ENCODE peak calls at places on chromosomes 12 and 14, in four cellular contexts. H is tibial nerve, A is fibroblast of pulmonary artery, J is astrocyte. B is an unnamed sample.
A peak's percentile ranks its signal among the peaks of the same experiment; 100 is the strongest.

GRCh38 chr12:115485967-115486366 is 791.5 kb downstream of the MED13L start:
- DNase-seq in H (no peak), J (no peak), A (no peak), B (no peak)

GRCh38 chr12:88893801-88894200 is 313.5 kb upstream of the KITLG start:
- DNase-seq in J (no peak), H (no peak), A (no peak), B (no peak)

GRCh38 chr14:36988568-36988967 is 183.8 kb downstream of the SLC25A21 start:
- DNase-seq in J (peak; percentile 35), H (no peak), A (no peak), B (no peak)

GRCh38 chr12:106001819-106002218 is 136.9 kb downstream of the NUAK1 start:
- DNase-seq in H (no peak), J (no peak), A (no peak), B (no peak)

GRCh38 chr14:101961746-101962502 is 2.4 kb upstream of the DYNC1H1 start:
- DNase-seq in A (no peak), J (no peak), H (no peak), B (no peak)

GRCh38 chr12:23204933-23205778 is 580.2 kb downstream of the ETNK1 start:
- DNase-seq in H (no peak), J (peak; percentile 24), A (peak; percentile 78), B (peak; percentile 57)

GRCh38 chr12:6699989-6700645 is 498 bp downstream of the PIANP start:
- DNase-seq in H (no peak), J (no peak), A (no peak), B (no peak)

GRCh38 chr14:97218713-97219355 is 421.7 kb downstream of the VRK1 start:
- DNase-seq in H (no peak), J (peak; percentile 0), A (no peak), B (peak; percentile 6)

GRCh38 chr12:124636138-124636968 is 68.9 kb upstream of the NCOR2 start:
- DNase-seq in J (peak; percentile 64), A (peak; percentile 84), H (no peak), B (peak; percentile 40)

GRCh38 chr14:92496458-92496857 is 17.1 kb upstream of the RIN3 start:
- DNase-seq in H (no peak), J (no peak), A (no peak), B (no peak)

GRCh38 chr12:128008341-128008740 is 258.6 kb upstream of the TMEM132C start:
- DNase-seq in J (peak; percentile 83), A (peak; percentile 3), H (no peak), B (peak; percentile 13)

GRCh38 chr14:22497144-22497423 is 91.9 kb downstream of the DAD1 start:
- DNase-seq in H (no peak), J (no peak), A (no peak), B (no peak)

GRCh38 chr14:49050836-49051235 is 535.3 kb downstream of the RPS29 start:
- DNase-seq in A (no peak), J (peak; percentile 25), H (no peak), B (no peak)

DNA sequence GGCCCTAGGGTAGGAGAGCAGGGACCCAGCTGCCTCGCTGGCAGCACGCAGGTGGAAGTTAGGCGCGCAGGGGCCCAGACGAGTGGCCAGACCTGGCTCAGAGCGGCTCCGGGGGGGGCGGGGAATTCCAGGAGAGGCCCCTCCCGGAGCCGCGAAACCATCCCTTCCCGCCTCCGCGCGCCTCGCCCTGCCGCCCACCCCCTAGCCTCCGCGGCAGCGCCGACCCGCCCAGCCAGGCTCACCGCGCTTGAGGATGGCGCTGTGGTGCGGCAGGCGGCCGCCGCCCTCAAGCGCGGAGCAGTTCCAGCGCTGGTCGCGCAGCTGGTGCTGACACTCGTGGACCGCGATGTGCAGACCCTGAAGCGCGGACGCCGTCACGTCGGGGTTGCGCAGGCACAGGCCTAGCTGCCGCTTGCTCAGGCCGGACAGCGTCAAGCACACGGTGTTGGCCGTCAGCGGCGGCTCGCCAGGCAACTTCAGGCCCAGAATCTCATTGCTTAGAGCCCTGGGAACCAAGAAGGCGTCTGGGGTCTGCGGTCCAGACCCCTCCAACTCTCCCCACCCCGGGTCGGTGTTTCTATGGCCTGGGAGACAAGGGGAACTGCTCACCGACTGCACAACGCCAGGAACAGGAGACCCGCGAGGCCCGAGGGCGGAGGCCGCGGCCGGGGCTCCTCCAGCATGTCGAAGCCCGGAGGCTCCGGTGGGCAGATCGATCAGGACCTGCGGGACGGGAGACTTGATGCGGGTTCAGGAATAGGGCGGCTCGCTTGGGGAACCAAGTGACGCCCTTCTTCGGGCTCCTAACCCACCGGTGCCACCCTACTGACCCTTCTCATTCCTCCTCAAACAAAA is 1.5 kb downstream of the WNT10B start:
- DNase-seq in H (no peak), A (no peak), J (no peak), B (no peak)
- TF ChIP-seq CTCF in H (no peak), A (no peak), J (no peak), B (no peak)

GRCh38 chr12:61780435-61780834 is 479.8 kb upstream of the USP15 start:
- DNase-seq in J (no peak), A (no peak), H (no peak), B (no peak)
- H3K4me3 ChIP-seq in J (no peak overlapping the region), A (no peak overlapping the region), H (no peak overlapping the region), B (no peak overlapping the region)

GRCh38 chr14:34436960-34437728 is 24.9 kb downstream of the SPTSSA start:
- DNase-seq in A (peak; percentile 20), J (no peak), H (no peak), B (peak; percentile 4)

GRCh38 chr14:34438438-34438837 is 23.6 kb downstream of the SPTSSA start:
- DNase-seq in H (no peak), A (no peak), J (no peak), B (no peak)

GRCh38 chr14:34437729-34438080 is 24.3 kb downstream of the SPTSSA start:
- DNase-seq in A (no peak), J (no peak), H (no peak), B (no peak)

GRCh38 chr14:34436118-34436905 is 25.7 kb downstream of the SPTSSA start:
- DNase-seq in J (peak; percentile 73), A (peak; percentile 65), H (no peak), B (peak; percentile 42)

DNA sequence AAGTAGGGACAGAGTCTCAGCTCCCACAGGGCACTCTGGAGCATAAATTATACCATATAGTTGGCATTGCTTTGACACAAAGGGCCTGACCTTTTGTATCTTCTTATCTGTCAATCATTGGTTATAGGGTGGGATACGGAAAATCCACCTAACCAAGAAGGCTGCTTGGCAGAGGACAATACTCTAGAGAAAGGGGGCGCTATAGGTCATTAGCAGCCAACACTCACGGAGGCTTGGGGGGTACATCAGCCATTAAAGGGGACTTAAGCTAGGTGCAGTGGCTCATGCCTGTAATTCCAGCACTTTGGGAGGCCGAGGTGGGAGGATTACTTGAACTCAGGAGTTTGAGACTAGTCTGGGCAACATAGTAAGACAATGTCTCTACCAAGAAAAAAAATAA is 22.9 kb downstream of the SPTSSA start:
- DNase-seq in H (no peak), A (no peak), J (no peak), B (no peak)
- TF ChIP-seq CTCF in H (no peak), A (no peak), J (no peak), B (no peak)

GRCh38 chr12:103839893-103840292 is 1.1 kb downstream of the NT5DC3 start:
- DNase-seq in A (no peak), J (no peak), H (no peak), B (no peak)
- H3K4me3 ChIP-seq in A (peak overlapping the region; percentile 75), J (peak overlapping the region; percentile 68), H (peak overlapping the region; percentile 92), B (peak overlapping the region; percentile 75)

GRCh38 chr12:108175310-108175709 is 46.2 kb downstream of the WSCD2 start:
- DNase-seq in J (no peak), A (no peak), H (no peak), B (no peak)
- TF ChIP-seq CTCF in J (no peak), A (no peak), H (no peak), B (peak; percentile 13)

GRCh38 chr12:10362325-10362724 is 27.5 kb downstream of the KLRK1 start:
- DNase-seq in A (no peak), J (no peak), H (no peak), B (no peak)
- H3K4me3 ChIP-seq in A (no peak overlapping the region), J (no peak overlapping the region), H (no peak overlapping the region), B (no peak overlapping the region)

GRCh38 chr14:73058224-73058922 is at the start of gene RBM25:
- DNase-seq in J (peak; percentile 98), A (peak; percentile 100), H (peak; percentile 94), B (peak; percentile 99)
- TF ChIP-seq CTCF in J (no peak), A (no peak), H (peak; percentile 32), B (no peak)

GRCh38 chr14:50823763-50824636 is 7.0 kb downstream of the NIN start:
- DNase-seq in H (no peak), A (no peak), J (no peak), B (no peak)

GRCh38 chr14:50822501-50823042 is 8.4 kb downstream of the NIN start:
- DNase-seq in J (no peak), A (no peak), H (no peak), B (no peak)

GRCh38 chr14:50821471-50822464 is 9.2 kb downstream of the NIN start:
- DNase-seq in H (no peak), J (no peak), A (no peak), B (peak; percentile 53)

GRCh38 chr14:50823051-50823762 is 7.8 kb downstream of the NIN start:
- DNase-seq in J (no peak), H (no peak), A (no peak), B (peak; percentile 71)

GRCh38 chr14:50820786-50821185 is 10.2 kb downstream of the NIN start:
- DNase-seq in H (no peak), J (no peak), A (no peak), B (no peak)
- H3K4me3 ChIP-seq in H (no peak overlapping the region), J (no peak overlapping the region), A (no peak overlapping the region), B (no peak overlapping the region)